ENCODE peak calls at places on chromosomes 12 and 14, in six cellular contexts. S is PC-3, K is foreskin fibroblast, Y is fibroblast of mammary gland, V is uterus, F is cardiac fibroblast. I is an unnamed sample.

GRCh38 chr14:23697689-23698088 is 61.5 kb downstream of the DHRS2 start:
- DNase-seq in S (no peak), Y (no peak), F (no peak), K (no peak), V (no peak), I (no peak)

GRCh38 chr12:49357099-49357678 is 10.1 kb upstream of the SPATS2 start:
- DNase-seq in V (no peak), F (peak), S (peak), Y (peak), K (peak), I (no peak)

GRCh38 chr12:62683724-62684501 is 217.3 kb downstream of the MON2 start:
- DNase-seq in S (no peak), V (peak), Y (peak), F (peak), K (peak), I (no peak)

GRCh38 chr12:124369901-124370378 is 75.0 kb downstream of the RFLNA start:
- DNase-seq in S (no peak), Y (no peak), F (no peak), K (no peak), V (no peak), I (no peak)

GRCh38 chr12:112664569-112664968 is 127.0 kb upstream of the RPH3A start:
- DNase-seq in K (no peak), S (peak), F (peak), Y (no peak), V (no peak), I (no peak)

GRCh38 chr14:104766863-104767633 is 14.1 kb downstream of the SIVA1 start:
- DNase-seq in V (no peak), K (no peak), S (no peak), Y (no peak), F (no peak), I (no peak)

GRCh38 chr12:96190403-96191170 is 3.6 kb upstream of the ELK3 start:
- DNase-seq in K (peak), Y (peak), V (peak), F (peak), S (peak), I (no peak)

GRCh38 chr12:56081393-56082347 is 1.7 kb downstream of the ERBB3 start:
- DNase-seq in S (no peak), K (no peak), Y (no peak), F (no peak), V (no peak), I (no peak)

GRCh38 chr12:22684526-22685118 is 59.7 kb downstream of the ETNK1 start:
- DNase-seq in S (peak), K (peak), V (no peak), Y (peak), F (peak), I (no peak)

GRCh38 chr12:48165089-48166031 is 8.0 kb upstream of the ASB8 start:
- DNase-seq in F (peak), Y (peak), K (peak), V (no peak), S (peak), I (no peak)

GRCh38 chr14:37491076-37491475 is 104.0 kb downstream of the FOXA1 start:
- DNase-seq in V (no peak), K (no peak), S (no peak), Y (no peak), F (no peak), I (no peak)

GRCh38 chr12:25558566-25558965 is 5.5 kb upstream of the LMNTD1 start:
- DNase-seq in K (no peak), F (no peak), V (no peak), S (no peak), Y (peak), I (no peak)

GRCh38 chr12:32005496-32006125 is 46.4 kb downstream of the RESF1 start:
- DNase-seq in Y (no peak), V (no peak), S (no peak), F (peak), K (no peak), I (no peak)

GRCh38 chr12:85179680-85180300 is 100.2 kb upstream of the ALX1 start:
- DNase-seq in S (peak), Y (peak), K (no peak), F (peak), V (no peak), I (peak)

GRCh38 chr14:96858643-96859042 is 61.5 kb downstream of the VRK1 start:
- DNase-seq in F (no peak), V (no peak), Y (no peak), K (no peak), S (no peak), I (no peak)

GRCh38 chr12:28879379-28879778 is 269.7 kb upstream of the FAR2 start:
- DNase-seq in S (no peak), K (no peak), Y (no peak), F (no peak), V (no peak), I (no peak)

DNA sequence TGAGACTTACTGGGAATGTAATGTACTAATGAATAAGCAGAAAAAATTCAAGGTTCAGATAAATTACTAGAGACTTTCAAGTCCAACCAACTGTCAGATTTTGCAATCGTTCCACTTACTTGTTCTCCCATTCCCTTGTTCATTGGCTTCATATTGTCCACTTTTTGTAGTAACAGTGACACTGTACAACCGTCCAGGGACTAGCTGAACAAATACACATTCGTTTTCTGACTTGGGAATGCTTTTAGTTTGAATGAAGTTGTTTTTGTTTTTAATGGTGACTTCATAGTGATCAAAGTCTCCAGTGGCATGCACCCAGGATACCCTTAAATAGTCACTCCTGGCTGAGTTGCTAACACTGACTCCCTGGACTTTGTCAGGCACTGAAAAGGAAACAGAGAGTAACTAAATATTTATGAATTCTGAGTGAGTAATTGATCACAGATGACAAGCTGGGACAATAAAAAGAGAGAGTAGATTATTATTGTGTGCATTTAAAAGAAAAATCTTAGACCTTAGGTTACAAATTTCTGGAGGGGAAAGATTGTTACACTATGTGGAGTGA is 65.4 kb downstream of the PTPRB start:
- DNase-seq in Y (no peak), K (no peak), F (no peak), S (no peak), V (no peak), I (no peak)
- TF ChIP-seq CTCF in Y (no peak), K (no peak), F (no peak), S (no peak), V (no peak), I (no peak)

GRCh38 chr12:106953352-106954260 is 2.1 kb upstream of the TMEM263 start:
- DNase-seq in V (peak), K (no peak), Y (peak), S (peak), F (no peak), I (peak)
- H3K4me3 ChIP-seq in V (no peak), K (peak), Y (peak), S (peak), F (no peak), I (no peak)

GRCh38 chr12:103249614-103250013 is 246.2 kb downstream of the C12orf42 start:
- DNase-seq in K (no peak), Y (no peak), V (no peak), F (no peak), S (peak), I (no peak)

GRCh38 chr12:103244596-103244995 is 251.2 kb downstream of the C12orf42 start:
- DNase-seq in S (no peak), K (no peak), V (no peak), F (no peak), Y (no peak), I (no peak)

GRCh38 chr12:103250487-103250886 is 245.3 kb downstream of the C12orf42 start:
- DNase-seq in K (no peak), V (no peak), F (no peak), S (no peak), Y (no peak), I (no peak)

DNA sequence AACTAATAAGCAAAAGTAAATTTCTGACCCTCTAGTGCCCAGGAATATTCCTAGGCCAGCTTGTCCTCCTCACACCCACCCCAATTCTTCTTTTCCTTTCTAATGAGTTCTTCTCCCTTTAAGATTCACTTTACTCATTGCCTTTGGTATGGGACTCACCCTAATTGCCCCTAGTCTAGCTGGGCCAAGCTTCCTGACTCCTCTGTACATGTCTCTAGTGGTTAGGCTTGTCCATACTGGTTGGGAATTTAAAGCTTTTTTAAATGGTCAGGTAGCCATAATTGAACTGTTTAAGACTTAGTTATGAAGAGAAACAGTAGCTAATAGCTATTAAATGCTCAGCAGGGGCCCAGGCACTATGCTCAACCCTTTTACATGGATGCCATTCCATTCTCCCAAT is 248.2 kb downstream of the C12orf42 start:
- DNase-seq in S (no peak), V (no peak), K (no peak), F (no peak), Y (no peak), I (no peak)
- TF ChIP-seq CTCF in S (no peak), V (no peak), K (no peak), F (no peak), Y (no peak), I (no peak)

GRCh38 chr12:16300706-16301105 is 23.2 kb upstream of the SLC15A5 start:
- DNase-seq in K (no peak), F (peak), V (peak), Y (peak), S (no peak), I (no peak)

GRCh38 chr12:16303939-16304338 is 26.5 kb upstream of the SLC15A5 start:
- DNase-seq in V (no peak), F (peak), Y (no peak), K (no peak), S (no peak), I (peak)

GRCh38 chr12:16297521-16297920 is 20.0 kb upstream of the SLC15A5 start:
- DNase-seq in Y (no peak), V (no peak), F (no peak), S (no peak), K (no peak), I (no peak)

GRCh38 chr12:16300222-16300621 is 22.7 kb upstream of the SLC15A5 start:
- DNase-seq in V (no peak), S (no peak), Y (peak), F (peak), K (no peak), I (no peak)

DNA sequence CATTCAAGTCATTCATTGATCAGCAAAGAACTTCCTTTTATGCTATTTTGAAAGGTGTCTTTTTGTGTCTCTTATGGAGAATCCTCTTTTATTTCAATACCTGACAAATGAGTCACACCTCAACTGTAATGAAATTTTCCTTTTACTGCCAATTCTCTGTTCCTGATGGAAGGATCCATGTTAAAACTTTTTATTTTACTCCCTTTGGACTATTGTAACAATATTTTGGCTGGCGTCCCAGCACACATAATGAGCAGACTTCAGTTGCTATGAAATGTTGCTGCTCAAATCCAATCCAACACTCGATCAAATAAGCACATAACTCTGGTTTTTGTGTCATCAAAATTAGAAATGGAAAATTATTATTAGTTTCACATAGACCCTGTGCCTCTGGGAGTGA is 21.9 kb upstream of the SLC15A5 start:
- DNase-seq in S (peak), Y (peak), K (no peak), F (peak), V (no peak), I (peak)
- H3K4me3 ChIP-seq in S (no peak), Y (no peak), K (no peak), F (no peak), V (no peak), I (no peak)

GRCh38 chr14:102508774-102509743 is 517 bp downstream of the ANKRD9 start:
- DNase-seq in V (peak), Y (peak), K (peak), F (peak), S (peak), I (no peak)

GRCh38 chr14:102507026-102507860 is 2.3 kb downstream of the ANKRD9 start:
- DNase-seq in K (no peak), V (no peak), F (no peak), S (no peak), Y (no peak), I (no peak)

GRCh38 chr14:102509744-102510615 is at the start of gene ANKRD9:
- DNase-seq in Y (peak), S (peak), K (peak), F (peak), V (peak), I (peak)

GRCh38 chr14:102507891-102508312 is 1.7 kb downstream of the ANKRD9 start:
- DNase-seq in Y (no peak), K (no peak), V (no peak), F (no peak), S (no peak), I (no peak)

GRCh38 chr14:102508410-102508773 is 1.2 kb downstream of the ANKRD9 start:
- DNase-seq in S (peak), F (no peak), Y (no peak), V (no peak), K (no peak), I (no peak)
- TF ChIP-seq CTCF in S (no peak), F (no peak), Y (no peak), V (no peak), K (no peak), I (no peak)

DNA sequence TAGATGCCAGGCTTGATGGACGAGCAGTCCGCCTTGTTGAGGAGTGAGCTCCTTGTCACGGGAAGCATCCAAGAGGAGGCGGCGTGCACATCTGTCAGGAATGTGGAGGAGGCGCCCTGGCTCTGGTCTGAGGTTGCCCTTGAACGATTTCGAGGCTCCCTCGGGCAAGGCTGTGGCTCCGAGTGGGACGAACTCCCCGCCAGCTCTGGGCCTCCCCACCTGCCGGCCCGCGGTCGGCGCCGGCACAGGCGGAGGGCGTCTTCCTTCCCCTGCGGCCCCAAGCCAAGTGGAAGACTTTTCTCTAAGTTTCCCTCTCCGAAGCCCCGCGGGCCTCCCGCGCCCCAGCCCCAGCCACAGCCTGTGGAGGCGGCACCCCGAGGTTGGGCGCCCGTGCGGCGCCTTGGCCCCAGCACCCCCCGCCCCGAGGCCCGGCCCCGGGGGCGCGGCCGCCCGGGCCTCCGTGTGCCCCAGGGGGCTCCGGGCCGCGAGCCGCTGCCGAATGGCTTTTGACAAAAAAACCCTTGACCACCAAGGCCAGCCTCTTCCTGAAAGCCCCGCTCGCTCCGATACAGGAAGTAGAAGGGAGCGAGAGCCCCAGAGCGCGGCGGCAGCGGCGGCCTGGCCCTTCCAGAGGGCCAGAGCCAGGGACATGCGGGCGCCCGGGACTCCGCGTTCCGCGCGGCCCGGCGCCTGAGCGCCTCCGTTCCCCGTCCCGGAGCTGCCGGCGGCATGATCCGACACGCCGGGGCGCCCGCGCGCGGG is at the start of gene RIN3:
- DNase-seq in S (peak), Y (peak), K (peak), V (peak), F (peak), I (no peak)
- H3K4me3 ChIP-seq in S (peak), Y (peak), K (peak), V (peak), F (peak), I (peak)

GRCh38 chr12:76878899-76879709 is at the start of gene CSRP2:
- DNase-seq in S (peak), K (peak), F (peak), Y (peak), V (peak), I (peak)
- TF ChIP-seq CTCF in S (no peak), K (peak), F (peak), Y (peak), V (peak), I (no peak)

GRCh38 chr14:92108345-92109254 is 2.2 kb upstream of the ATXN3 start:
- DNase-seq in V (no peak), F (no peak), Y (no peak), S (no peak), K (no peak), I (no peak)
- H3K4me3 ChIP-seq in V (no peak), F (no peak), Y (no peak), S (no peak), K (no peak), I (no peak)

GRCh38 chr12:57276935-57277563 is 26.1 kb upstream of the STAC3 start:
- DNase-seq in Y (peak), S (peak), V (no peak), F (peak), K (peak), I (no peak)
- TF ChIP-seq CTCF in Y (peak), S (peak), V (no peak), F (peak), K (peak), I (peak)